ENCODE peak calls at places on chromosome 18, in ten cellular contexts. One of them, this sample, is unnamed.

GRCh38 chr18:62420513-62421209 is 95.6 kb downstream of the TNFRSF11A start:
- DNase-seq in ovary: no peak
- DNase-seq in kidney tubule cell: peak
- DNase-seq in cardiac muscle cell: peak
- DNase-seq in stimulated activated CD8-positive, alpha-beta memory T cell treated with anti-CD3 and anti-CD28 coated beads, Interleukin-15, amount 100 ng/mL, for 24 hours: peak
- DNase-seq in amygdala: no peak
- DNase-seq in H9: no peak
- DNase-seq in ELR: peak
- DNase-seq in globus pallidus: no peak
- DNase-seq in NCI-H510A treated with DMSO at 0.1 percent for 48 hours: no peak
- DNase-seq in this sample: peak

GRCh38 chr18:74524097-74524496 is 10.2 kb upstream of the CNDP1 start:
- DNase-seq in H9: peak
- DNase-seq in stimulated activated CD8-positive, alpha-beta memory T cell treated with anti-CD3 and anti-CD28 coated beads, Interleukin-15, amount 100 ng/mL, for 24 hours: no peak
- DNase-seq in ovary: no peak
- DNase-seq in amygdala: no peak
- DNase-seq in globus pallidus: peak
- DNase-seq in ELR: no peak
- DNase-seq in NCI-H510A treated with DMSO at 0.1 percent for 48 hours: peak
- DNase-seq in kidney tubule cell: peak
- DNase-seq in cardiac muscle cell: peak
- DNase-seq in this sample: no peak

GRCh38 chr18:24703316-24703715 is 242.9 kb downstream of the HRH4 start:
- DNase-seq in ELR: no peak
- DNase-seq in cardiac muscle cell: no peak
- DNase-seq in NCI-H510A treated with DMSO at 0.1 percent for 48 hours: no peak
- DNase-seq in H9: no peak
- DNase-seq in kidney tubule cell: no peak
- DNase-seq in amygdala: no peak
- DNase-seq in stimulated activated CD8-positive, alpha-beta memory T cell treated with anti-CD3 and anti-CD28 coated beads, Interleukin-15, amount 100 ng/mL, for 24 hours: no peak
- DNase-seq in ovary: no peak
- DNase-seq in globus pallidus: no peak
- DNase-seq in this sample: no peak

GRCh38 chr18:54774423-54774822 is 53.9 kb upstream of the RAB27B start:
- DNase-seq in ovary: no peak
- DNase-seq in H9: no peak
- DNase-seq in kidney tubule cell: no peak
- DNase-seq in amygdala: no peak
- DNase-seq in globus pallidus: no peak
- DNase-seq in cardiac muscle cell: peak
- DNase-seq in ELR: peak
- DNase-seq in stimulated activated CD8-positive, alpha-beta memory T cell treated with anti-CD3 and anti-CD28 coated beads, Interleukin-15, amount 100 ng/mL, for 24 hours: no peak
- DNase-seq in NCI-H510A treated with DMSO at 0.1 percent for 48 hours: no peak
- DNase-seq in this sample: no peak

GRCh38 chr18:67669993-67670671 is 153.6 kb upstream of the DSEL start:
- DNase-seq in kidney tubule cell: no peak
- DNase-seq in ovary: no peak
- DNase-seq in NCI-H510A treated with DMSO at 0.1 percent for 48 hours: no peak
- DNase-seq in stimulated activated CD8-positive, alpha-beta memory T cell treated with anti-CD3 and anti-CD28 coated beads, Interleukin-15, amount 100 ng/mL, for 24 hours: no peak
- DNase-seq in amygdala: no peak
- DNase-seq in cardiac muscle cell: peak
- DNase-seq in H9: no peak
- DNase-seq in ELR: peak
- DNase-seq in globus pallidus: no peak
- DNase-seq in this sample: no peak

GRCh38 chr18:55479656-55480420 is 108.2 kb downstream of the TCF4 start:
- DNase-seq in ovary: no peak
- DNase-seq in stimulated activated CD8-positive, alpha-beta memory T cell treated with anti-CD3 and anti-CD28 coated beads, Interleukin-15, amount 100 ng/mL, for 24 hours: no peak
- DNase-seq in amygdala: no peak
- DNase-seq in cardiac muscle cell: no peak
- DNase-seq in ELR: no peak
- DNase-seq in NCI-H510A treated with DMSO at 0.1 percent for 48 hours: no peak
- DNase-seq in H9: no peak
- DNase-seq in kidney tubule cell: no peak
- DNase-seq in globus pallidus: no peak
- DNase-seq in this sample: no peak

GRCh38 chr18:53991202-53991601 is 233.3 kb downstream of the MBD2 start:
- DNase-seq in globus pallidus: no peak
- DNase-seq in ovary: no peak
- DNase-seq in stimulated activated CD8-positive, alpha-beta memory T cell treated with anti-CD3 and anti-CD28 coated beads, Interleukin-15, amount 100 ng/mL, for 24 hours: no peak
- DNase-seq in kidney tubule cell: peak
- DNase-seq in amygdala: no peak
- DNase-seq in H9: no peak
- DNase-seq in NCI-H510A treated with DMSO at 0.1 percent for 48 hours: no peak
- DNase-seq in ELR: peak
- DNase-seq in cardiac muscle cell: peak
- DNase-seq in this sample: no peak

GRCh38 chr18:48942554-48943261 is 8.1 kb downstream of the SMAD7 start:
- DNase-seq in globus pallidus: no peak
- DNase-seq in NCI-H510A treated with DMSO at 0.1 percent for 48 hours: no peak
- DNase-seq in ovary: no peak
- DNase-seq in stimulated activated CD8-positive, alpha-beta memory T cell treated with anti-CD3 and anti-CD28 coated beads, Interleukin-15, amount 100 ng/mL, for 24 hours: no peak
- DNase-seq in kidney tubule cell: peak
- DNase-seq in ELR: peak
- DNase-seq in amygdala: no peak
- DNase-seq in H9: no peak
- DNase-seq in cardiac muscle cell: peak
- DNase-seq in this sample: no peak

GRCh38 chr18:57447154-57447621 is 12.0 kb downstream of the ONECUT2 start:
- DNase-seq in cardiac muscle cell: peak
- DNase-seq in NCI-H510A treated with DMSO at 0.1 percent for 48 hours: no peak
- DNase-seq in ovary: no peak
- DNase-seq in stimulated activated CD8-positive, alpha-beta memory T cell treated with anti-CD3 and anti-CD28 coated beads, Interleukin-15, amount 100 ng/mL, for 24 hours: no peak
- DNase-seq in kidney tubule cell: peak
- DNase-seq in globus pallidus: no peak
- DNase-seq in amygdala: peak
- DNase-seq in ELR: peak
- DNase-seq in H9: peak
- DNase-seq in this sample: no peak

GRCh38 chr18:63399300-63399699 is 23.0 kb downstream of the VPS4B start:
- DNase-seq in ELR: no peak
- DNase-seq in ovary: no peak
- DNase-seq in globus pallidus: no peak
- DNase-seq in NCI-H510A treated with DMSO at 0.1 percent for 48 hours: no peak
- DNase-seq in H9: no peak
- DNase-seq in stimulated activated CD8-positive, alpha-beta memory T cell treated with anti-CD3 and anti-CD28 coated beads, Interleukin-15, amount 100 ng/mL, for 24 hours: no peak
- DNase-seq in amygdala: no peak
- DNase-seq in cardiac muscle cell: no peak
- DNase-seq in kidney tubule cell: no peak
- DNase-seq in this sample: no peak

GRCh38 chr18:48333563-48333962 is 75.6 kb downstream of the ZBTB7C start:
- DNase-seq in H9: no peak
- DNase-seq in cardiac muscle cell: no peak
- DNase-seq in kidney tubule cell: no peak
- DNase-seq in ovary: no peak
- DNase-seq in NCI-H510A treated with DMSO at 0.1 percent for 48 hours: peak
- DNase-seq in stimulated activated CD8-positive, alpha-beta memory T cell treated with anti-CD3 and anti-CD28 coated beads, Interleukin-15, amount 100 ng/mL, for 24 hours: no peak
- DNase-seq in globus pallidus: no peak
- DNase-seq in amygdala: no peak
- DNase-seq in ELR: no peak
- DNase-seq in this sample: no peak

GRCh38 chr18:59300676-59301285 is 17.7 kb downstream of the CPLX4 start:
- DNase-seq in NCI-H510A treated with DMSO at 0.1 percent for 48 hours: no peak
- DNase-seq in ELR: peak
- DNase-seq in ovary: no peak
- DNase-seq in globus pallidus: no peak
- DNase-seq in stimulated activated CD8-positive, alpha-beta memory T cell treated with anti-CD3 and anti-CD28 coated beads, Interleukin-15, amount 100 ng/mL, for 24 hours: no peak
- DNase-seq in amygdala: no peak
- DNase-seq in H9: no peak
- DNase-seq in cardiac muscle cell: no peak
- DNase-seq in kidney tubule cell: peak
- DNase-seq in this sample: no peak

GRCh38 chr18:54737986-54738385 is 90.3 kb upstream of the RAB27B start:
- DNase-seq in amygdala: no peak
- DNase-seq in globus pallidus: no peak
- DNase-seq in cardiac muscle cell: peak
- DNase-seq in kidney tubule cell: peak
- DNase-seq in stimulated activated CD8-positive, alpha-beta memory T cell treated with anti-CD3 and anti-CD28 coated beads, Interleukin-15, amount 100 ng/mL, for 24 hours: no peak
- DNase-seq in H9: no peak
- DNase-seq in NCI-H510A treated with DMSO at 0.1 percent for 48 hours: no peak
- DNase-seq in ELR: peak
- DNase-seq in ovary: no peak
- DNase-seq in this sample: no peak

GRCh38 chr18:27164905-27165304 is 20.2 kb downstream of the CHST9 start:
- DNase-seq in globus pallidus: no peak
- DNase-seq in stimulated activated CD8-positive, alpha-beta memory T cell treated with anti-CD3 and anti-CD28 coated beads, Interleukin-15, amount 100 ng/mL, for 24 hours: no peak
- DNase-seq in ovary: no peak
- DNase-seq in cardiac muscle cell: no peak
- DNase-seq in amygdala: no peak
- DNase-seq in ELR: no peak
- DNase-seq in kidney tubule cell: no peak
- DNase-seq in H9: no peak
- DNase-seq in NCI-H510A treated with DMSO at 0.1 percent for 48 hours: no peak
- DNase-seq in this sample: no peak

GRCh38 chr18:2240311-2240705 is 331.0 kb downstream of the METTL4 start:
- DNase-seq in ovary: no peak
- DNase-seq in NCI-H510A treated with DMSO at 0.1 percent for 48 hours: no peak
- DNase-seq in H9: no peak
- DNase-seq in amygdala: no peak
- DNase-seq in globus pallidus: no peak
- DNase-seq in kidney tubule cell: no peak
- DNase-seq in stimulated activated CD8-positive, alpha-beta memory T cell treated with anti-CD3 and anti-CD28 coated beads, Interleukin-15, amount 100 ng/mL, for 24 hours: no peak
- DNase-seq in ELR: peak
- DNase-seq in cardiac muscle cell: peak
- DNase-seq in this sample: no peak

GRCh38 chr18:53909668-53910067 is 314.8 kb downstream of the MBD2 start:
- DNase-seq in H9: no peak
- DNase-seq in NCI-H510A treated with DMSO at 0.1 percent for 48 hours: no peak
- DNase-seq in ovary: no peak
- DNase-seq in stimulated activated CD8-positive, alpha-beta memory T cell treated with anti-CD3 and anti-CD28 coated beads, Interleukin-15, amount 100 ng/mL, for 24 hours: no peak
- DNase-seq in cardiac muscle cell: no peak
- DNase-seq in globus pallidus: peak
- DNase-seq in kidney tubule cell: peak
- DNase-seq in amygdala: no peak
- DNase-seq in ELR: peak
- DNase-seq in this sample: no peak

GRCh38 chr18:69817335-69817935 is 130.2 kb downstream of the CD226 start:
- DNase-seq in kidney tubule cell: no peak
- DNase-seq in stimulated activated CD8-positive, alpha-beta memory T cell treated with anti-CD3 and anti-CD28 coated beads, Interleukin-15, amount 100 ng/mL, for 24 hours: no peak
- DNase-seq in ELR: peak
- DNase-seq in amygdala: no peak
- DNase-seq in cardiac muscle cell: peak
- DNase-seq in ovary: no peak
- DNase-seq in NCI-H510A treated with DMSO at 0.1 percent for 48 hours: no peak
- DNase-seq in H9: no peak
- DNase-seq in globus pallidus: no peak
- DNase-seq in this sample: no peak

GRCh38 chr18:13492314-13492713 is 234.0 kb downstream of the FAM210A start:
- DNase-seq in kidney tubule cell: no peak
- DNase-seq in globus pallidus: no peak
- DNase-seq in cardiac muscle cell: no peak
- DNase-seq in H9: no peak
- DNase-seq in stimulated activated CD8-positive, alpha-beta memory T cell treated with anti-CD3 and anti-CD28 coated beads, Interleukin-15, amount 100 ng/mL, for 24 hours: no peak
- DNase-seq in ELR: no peak
- DNase-seq in amygdala: no peak
- DNase-seq in NCI-H510A treated with DMSO at 0.1 percent for 48 hours: no peak
- DNase-seq in ovary: no peak
- DNase-seq in this sample: no peak

GRCh38 chr18:22344908-22345670 is 72.6 kb downstream of the CTAGE1 start:
- DNase-seq in stimulated activated CD8-positive, alpha-beta memory T cell treated with anti-CD3 and anti-CD28 coated beads, Interleukin-15, amount 100 ng/mL, for 24 hours: no peak
- DNase-seq in ELR: no peak
- DNase-seq in amygdala: no peak
- DNase-seq in kidney tubule cell: no peak
- DNase-seq in ovary: peak
- DNase-seq in cardiac muscle cell: no peak
- DNase-seq in NCI-H510A treated with DMSO at 0.1 percent for 48 hours: no peak
- DNase-seq in H9: no peak
- DNase-seq in globus pallidus: no peak
- DNase-seq in this sample: no peak

GRCh38 chr18:63451774-63452173 is 25.0 kb upstream of the SERPINB5 start:
- DNase-seq in stimulated activated CD8-positive, alpha-beta memory T cell treated with anti-CD3 and anti-CD28 coated beads, Interleukin-15, amount 100 ng/mL, for 24 hours: no peak
- DNase-seq in ELR: peak
- DNase-seq in globus pallidus: no peak
- DNase-seq in kidney tubule cell: no peak
- DNase-seq in ovary: no peak
- DNase-seq in H9: no peak
- DNase-seq in cardiac muscle cell: peak
- DNase-seq in NCI-H510A treated with DMSO at 0.1 percent for 48 hours: no peak
- DNase-seq in amygdala: no peak
- DNase-seq in this sample: no peak

GRCh38 chr18:78240867-78241266 is 738.8 kb upstream of the SALL3 start:
- DNase-seq in NCI-H510A treated with DMSO at 0.1 percent for 48 hours: no peak
- DNase-seq in kidney tubule cell: no peak
- DNase-seq in cardiac muscle cell: no peak
- DNase-seq in amygdala: no peak
- DNase-seq in globus pallidus: no peak
- DNase-seq in ovary: no peak
- DNase-seq in H9: no peak
- DNase-seq in stimulated activated CD8-positive, alpha-beta memory T cell treated with anti-CD3 and anti-CD28 coated beads, Interleukin-15, amount 100 ng/mL, for 24 hours: no peak
- DNase-seq in ELR: no peak
- DNase-seq in this sample: no peak

GRCh38 chr18:79955302-79956075 is 4.0 kb upstream of the SLC66A2 start:
- DNase-seq in kidney tubule cell: no peak
- DNase-seq in ELR: no peak
- DNase-seq in stimulated activated CD8-positive, alpha-beta memory T cell treated with anti-CD3 and anti-CD28 coated beads, Interleukin-15, amount 100 ng/mL, for 24 hours: no peak
- DNase-seq in ovary: no peak
- DNase-seq in globus pallidus: no peak
- DNase-seq in NCI-H510A treated with DMSO at 0.1 percent for 48 hours: no peak
- DNase-seq in cardiac muscle cell: no peak
- DNase-seq in H9: no peak
- DNase-seq in amygdala: no peak
- DNase-seq in this sample: no peak